ENCODE peak calls at places on chromosomes 16 and 17, in ten cellular contexts. Q is uterus, L is upper lobe of left lung, F is lower leg skin, Z is progenitor cell of endocrine pancreas, A is GM13977, G is GM12865, J is transverse colon, D is mesothelial cell of epicardium, N is PC-9. U is an unnamed sample.

GRCh38 chr16:54136276-54136625 is 150.3 kb downstream of the IRX3 start:
- DNase-seq in Q (no peak), L (no peak), F (no peak), Z (no peak), A (no peak), G (no peak), J (no peak), D (no peak), N (no peak), U (no peak)

GRCh38 chr17:82890339-82890730 is 50.5 kb upstream of the ZNF750 start:
- DNase-seq in Q (no peak), L (peak; percentile 84), F (no peak), Z (no peak), A (no peak), G (no peak), J (no peak), D (no peak), N (no peak), U (no peak)

GRCh38 chr17:80029235-80029974 is 6.3 kb downstream of the TBC1D16 start:
- DNase-seq in Q (peak; percentile 87), L (peak; percentile 91), F (peak; percentile 89), Z (no peak), A (no peak), G (no peak), J (peak; percentile 68), D (no peak), N (no peak), U (no peak)

GRCh38 chr16:68843482-68844210 is at the start of gene TANGO6:
- DNase-seq in Q (peak; percentile 89), L (peak; percentile 85), F (peak; percentile 64), Z (peak; percentile 73), A (peak; percentile 89), G (peak; percentile 92), J (peak; percentile 89), D (peak; percentile 61), N (peak; percentile 70), U (peak; percentile 66)

GRCh38 chr16:4241601-4242270 is at the start of gene SRL:
- DNase-seq in Q (no peak), L (no peak), F (no peak), Z (no peak), A (no peak), G (no peak), J (no peak), D (no peak), N (no peak), U (no peak)

GRCh38 chr17:39699818-39700147 is at the start of gene ERBB2:
- DNase-seq in Q (peak; percentile 72), L (peak; percentile 82), F (peak; percentile 74), Z (peak; percentile 40), A (no peak), G (no peak), J (peak; percentile 88), D (peak; percentile 58), N (peak; percentile 66), U (no peak)

GRCh38 chr17:61635913-61636432 is 45.0 kb upstream of the NACA2 start:
- DNase-seq in Q (no peak), L (peak; percentile 26), F (no peak), Z (peak; percentile 16), A (peak; percentile 12), G (peak; percentile 78), J (peak; percentile 45), D (no peak), N (peak; percentile 36), U (peak; percentile 37)

GRCh38 chr17:72393553-72393952 is 272.7 kb downstream of the SOX9 start:
- DNase-seq in Q (no peak), L (no peak), F (no peak), Z (no peak), A (no peak), G (no peak), J (no peak), D (no peak), N (peak; percentile 40), U (no peak)

GRCh38 chr16:72122916-72123315 is 29.3 kb downstream of the DHX38 start:
- DNase-seq in Q (no peak), L (no peak), F (no peak), Z (no peak), A (no peak), G (no peak), J (no peak), D (no peak), N (no peak), U (no peak)

GRCh38 chr16:12120331-12120981 is 143.9 kb downstream of the SNX29 start:
- DNase-seq in Q (no peak), L (no peak), F (no peak), Z (no peak), A (no peak), G (no peak), J (peak; percentile 13), D (no peak), N (no peak), U (no peak)

GRCh38 chr16:3959148-3959547 is 78.6 kb upstream of the CREBBP start:
- DNase-seq in Q (no peak), L (peak; percentile 79), F (no peak), Z (no peak), A (no peak), G (no peak), J (no peak), D (no peak), N (peak; percentile 33), U (no peak)

GRCh38 chr17:80513892-80514291 is 30.7 kb upstream of the RPTOR start:
- DNase-seq in Q (no peak), L (no peak), F (no peak), Z (no peak), A (no peak), G (no peak), J (no peak), D (no peak), N (no peak), U (no peak)

GRCh38 chr17:59000022-59000421 is 106.7 kb downstream of the TRIM37 start:
- DNase-seq in Q (no peak), L (no peak), F (no peak), Z (no peak), A (no peak), G (no peak), J (no peak), D (no peak), N (no peak), U (no peak)

GRCh38 chr16:23570992-23571632 is 13.6 kb downstream of the UBFD1 start:
- DNase-seq in Q (no peak), L (no peak), F (no peak), Z (no peak), A (no peak), G (no peak), J (no peak), D (no peak), N (no peak), U (no peak)

GRCh38 chr17:61423967-61424649 is 24.5 kb downstream of the TBX2 start:
- DNase-seq in Q (no peak), L (no peak), F (no peak), Z (no peak), A (no peak), G (no peak), J (no peak), D (no peak), N (no peak), U (no peak)

GRCh38 chr17:60747069-60747808 is 69.6 kb downstream of the BCAS3 start:
- DNase-seq in Q (no peak), L (no peak), F (no peak), Z (no peak), A (no peak), G (no peak), J (no peak), D (no peak), N (no peak), U (no peak)

GRCh38 chr16:46803373-46803772 is 27.6 kb downstream of the C16orf87 start:
- DNase-seq in Q (no peak), L (no peak), F (no peak), Z (no peak), A (no peak), G (no peak), J (no peak), D (no peak), N (no peak), U (no peak)

GRCh38 chr17:28327709-28328108 is 7.6 kb downstream of the IFT20 start:
- DNase-seq in Q (no peak), L (no peak), F (no peak), Z (no peak), A (no peak), G (no peak), J (no peak), D (no peak), N (no peak), U (no peak)
- TF ChIP-seq CTCF in Q (no peak), L (no peak), F (no peak), Z (no peak), A (no peak), G (no peak), J (no peak), D (no peak), N (no peak), U (no peak)

GRCh38 chr17:37054894-37055293 is 106.1 kb downstream of the AATF start:
- DNase-seq in Q (no peak), L (no peak), F (no peak), Z (no peak), A (no peak), G (no peak), J (no peak), D (no peak), N (no peak), U (no peak)
- TF ChIP-seq CTCF in Q (no peak), L (no peak), F (no peak), Z (no peak), A (no peak), G (no peak), J (no peak), D (no peak), N (no peak), U (no peak)

GRCh38 chr16:1781758-1782407 is 488 bp downstream of the SPSB3 start:
- DNase-seq in Q (peak; percentile 33), L (no peak), F (no peak), Z (no peak), A (no peak), G (peak; percentile 42), J (peak; percentile 37), D (no peak), N (peak; percentile 65), U (no peak)
- TF ChIP-seq CTCF in Q (no peak), L (no peak), F (no peak), Z (peak; percentile 35), A (no peak), G (peak; percentile 10), J (no peak), D (no peak), N (no peak), U (no peak)

GRCh38 chr17:19867094-19867653 is 562 bp downstream of the ULK2 start:
- DNase-seq in Q (peak; percentile 58), L (peak; percentile 83), F (no peak), Z (peak; percentile 57), A (peak; percentile 68), G (peak; percentile 72), J (peak; percentile 22), D (peak; percentile 41), N (peak; percentile 49), U (no peak)

DNA sequence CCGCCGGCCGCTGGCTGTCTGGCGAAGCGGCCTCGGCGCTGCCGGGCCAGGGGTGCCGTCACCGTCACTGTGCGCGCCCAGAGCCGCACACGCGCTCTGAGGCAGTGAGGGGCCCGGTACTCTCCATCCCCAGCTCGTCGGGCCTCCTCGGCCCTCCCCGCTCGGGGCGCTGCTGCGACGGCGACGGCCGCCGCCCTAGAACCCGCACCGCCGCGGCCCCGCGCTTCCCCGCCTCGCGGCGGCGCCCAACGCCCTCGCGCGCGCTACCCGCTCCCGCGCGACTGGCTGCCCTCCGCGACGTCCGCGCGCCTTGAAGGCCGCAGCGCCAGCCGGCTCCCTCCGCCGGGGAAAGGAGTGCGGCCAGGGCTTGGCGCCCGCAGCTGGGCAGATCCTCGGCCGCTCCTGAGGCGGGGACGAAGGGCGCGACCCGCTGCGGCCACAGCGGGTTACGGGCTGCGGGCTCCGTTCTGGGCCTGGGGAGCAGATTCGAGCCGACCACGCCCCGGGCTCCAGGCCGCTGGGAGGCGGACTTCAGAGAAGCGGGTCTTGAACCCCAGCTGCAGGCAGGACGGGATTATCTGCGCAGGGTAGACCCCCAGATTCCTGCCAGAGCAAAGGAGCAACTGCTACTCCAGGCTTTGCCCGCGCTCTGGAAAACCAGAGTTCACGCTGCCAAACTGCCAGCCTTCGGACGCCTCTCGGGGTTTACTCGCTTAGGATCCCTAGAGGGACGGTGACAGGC is at the start of gene ULK2:
- DNase-seq in Q (peak; percentile 65), L (peak; percentile 54), F (peak; percentile 22), Z (peak; percentile 61), A (peak; percentile 77), G (peak; percentile 86), J (peak; percentile 56), D (peak; percentile 56), N (peak; percentile 34), U (no peak)
- TF ChIP-seq CTCF in Q (no peak), L (peak; percentile 30), F (no peak), Z (peak; percentile 23), A (peak; percentile 13), G (peak; percentile 10), J (no peak), D (no peak), N (no peak), U (no peak)

U was measured in GM12864.